ENCODE peak calls at places on chromosomes 5 and 9, in four cellular contexts. U, V, E and W are unnamed samples. For H3K27me3, the result is how much of the 10 kb centered on the place peaks cover.

GRCh38 chr5:131316026-131316425 is 52.2 kb downstream of the CDC42SE2 start:
- DNase-seq in V (no peak), E (no peak), U (no peak), W (no peak)

GRCh38 chr9:117278656-117279055 is 136.2 kb downstream of the ASTN2 start:
- DNase-seq in V (no peak), U (no peak), E (no peak), W (no peak)

GRCh38 chr9:88824711-88825110 is 166.6 kb upstream of the S1PR3 start:
- DNase-seq in U (no peak), V (no peak), E (no peak), W (no peak)

GRCh38 chr9:92722386-92723298 is 42.0 kb downstream of the BICD2 start:
- DNase-seq in U (no peak), E (no peak), V (no peak), W (no peak)

GRCh38 chr5:470961-471749 is 28.2 kb downstream of the EXOC3 start:
- DNase-seq in E (no peak), U (no peak), V (no peak), W (no peak)

GRCh38 chr9:89632136-89633135 is 27.6 kb downstream of the GADD45G start:
- DNase-seq in E (no peak), V (no peak), U (peak), W (no peak)

GRCh38 chr5:169350759-169351240 is 49.9 kb upstream of the SLIT3 start:
- DNase-seq in E (peak), U (no peak), V (no peak), W (peak)

GRCh38 chr9:100674419-100675122 is 96.7 kb downstream of the CAVIN4 start:
- DNase-seq in E (no peak), V (no peak), U (no peak), W (no peak)

GRCh38 chr5:75510836-75511434 is 494 bp downstream of the CERT1 start:
- DNase-seq in E (no peak), U (peak), V (peak), W (no peak)

GRCh38 chr5:77637170-77638074 is 1.1 kb downstream of the OTP start:
- DNase-seq in U (no peak), V (no peak), E (no peak), W (no peak)

GRCh38 chr9:98240475-98240874 is 15.0 kb downstream of the TBC1D2 start:
- DNase-seq in V (peak), E (no peak), U (no peak), W (no peak)

GRCh38 chr5:106574820-106575219 is 1095.9 kb downstream of the EFNA5 start:
- DNase-seq in U (no peak), E (no peak), V (no peak), W (no peak)

GRCh38 chr9:125235805-125236534 is 5.2 kb downstream of the HSPA5 start:
- DNase-seq in V (no peak), E (no peak), U (no peak), W (no peak)

GRCh38 chr9:125238127-125238914 is 2.8 kb downstream of the HSPA5 start:
- DNase-seq in U (no peak), V (no peak), E (no peak), W (no peak)

GRCh38 chr9:125238915-125239446 is 2.2 kb downstream of the HSPA5 start:
- DNase-seq in U (no peak), V (no peak), E (no peak), W (no peak)

GRCh38 chr9:125227761-125228160 is 13.4 kb downstream of the HSPA5 start:
- DNase-seq in U (no peak), E (no peak), V (peak), W (no peak)

GRCh38 chr9:125233678-125234077 is 7.5 kb downstream of the HSPA5 start:
- DNase-seq in U (no peak), E (no peak), V (no peak), W (peak)
- TF ChIP-seq TCF7L2 in U (no peak), E (no peak), V (no peak), W (no peak)

DNA sequence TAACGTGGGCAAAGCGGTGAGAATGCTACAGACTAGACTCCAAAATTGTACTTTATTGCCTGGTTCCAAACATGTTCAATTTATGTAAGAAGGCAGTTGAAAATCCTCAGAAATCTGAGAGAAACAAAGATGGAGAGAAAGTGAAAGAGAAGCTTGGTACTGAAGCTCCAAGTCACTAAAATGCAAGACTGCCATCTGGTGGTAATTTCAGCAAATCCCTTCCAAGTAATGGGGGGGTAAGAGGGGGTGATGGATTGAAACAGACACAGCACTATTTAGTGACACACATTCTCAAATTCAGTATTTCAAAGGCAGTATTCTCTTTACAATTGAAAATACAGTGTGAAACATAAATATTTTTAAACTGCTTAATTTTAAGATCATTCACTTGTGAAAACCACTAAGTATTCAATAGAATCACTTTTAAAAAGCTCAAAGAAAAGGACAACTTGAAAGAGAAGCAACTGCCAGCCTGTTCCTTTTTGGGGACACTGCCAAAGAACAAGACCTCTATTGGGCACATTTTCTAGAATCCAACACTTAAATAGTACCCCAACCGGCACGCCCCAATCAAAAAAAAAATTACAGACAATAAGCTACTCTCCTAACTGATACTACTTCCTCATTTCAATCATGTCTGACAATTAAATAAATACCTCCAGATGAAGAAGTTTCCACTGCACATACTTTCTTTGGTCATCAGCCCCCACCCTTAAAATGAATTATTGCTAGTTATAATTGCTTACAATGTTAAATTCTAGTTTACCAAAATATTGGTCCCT is 131.5 kb downstream of the AGTPBP1 start:
- DNase-seq in E (peak), U (peak), V (peak), W (peak)
- H3K4me3 ChIP-seq in E (no peak), U (no peak), V (no peak), W (no peak)

DNA sequence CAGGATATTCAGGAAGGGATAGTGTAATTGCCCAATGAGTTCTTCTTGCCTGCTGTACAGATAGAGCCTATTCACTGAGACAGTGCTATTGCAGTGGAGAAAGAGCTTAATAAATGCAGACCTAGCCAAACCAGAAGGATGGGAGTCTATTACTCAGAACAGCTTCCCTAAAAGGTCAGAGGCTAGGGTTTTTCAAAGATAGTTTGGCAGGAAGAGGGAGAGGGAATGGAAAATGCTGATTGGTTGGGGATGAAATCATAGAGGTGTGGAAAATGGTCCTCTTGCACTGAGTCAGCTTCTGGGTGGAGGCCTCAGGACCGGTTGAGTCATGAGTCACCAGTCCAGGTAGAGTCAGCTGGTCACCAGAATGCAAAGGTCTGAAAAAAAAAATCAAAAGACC is 154.1 kb downstream of the GPBP1 start:
- DNase-seq in V (no peak), U (peak), E (peak), W (no peak)
- H3K27me3 ChIP-seq in V (under half), U (under half), E (under half), W (under half)

DNA sequence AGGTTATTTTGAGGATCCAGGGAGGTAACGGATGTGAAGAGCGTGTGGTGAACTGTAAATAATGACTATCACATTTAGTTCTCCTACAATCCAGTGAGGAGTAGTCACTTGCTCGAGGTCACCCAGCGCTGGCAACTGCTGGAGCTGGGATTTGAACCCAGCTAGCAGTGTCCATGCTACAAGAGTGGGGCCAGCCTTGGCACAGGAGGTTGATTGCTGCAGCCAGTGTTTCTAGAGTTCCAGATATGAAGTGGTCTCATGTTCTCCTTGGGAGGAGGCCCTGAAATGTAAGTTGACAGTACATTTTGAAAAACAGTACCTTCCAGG is 765 bp downstream of the CCDC107 start:
- DNase-seq in E (peak), V (no peak), U (peak), W (no peak)
- TF ChIP-seq TCF7L2 in E (no peak), V (no peak), U (no peak), W (no peak)

GRCh38 chr5:15566789-15567188 is 66.8 kb downstream of the FBXL7 start:
- DNase-seq in E (no peak), V (no peak), U (no peak), W (no peak)
- H3K4me3 ChIP-seq in E (no peak), V (no peak), U (no peak), W (no peak)

GRCh38 chr5:176823869-176824412 is 13.6 kb downstream of the UNC5A start:
- DNase-seq in E (no peak), U (no peak), V (no peak), W (no peak)
- H3K27me3 ChIP-seq in E (under half), U (under half), V (half or more), W (under half)